ENCODE peak calls at places on chromosome 9, in four cellular contexts. U, G, E and D are unnamed samples. For H3K4me1, the result is how much of the 10 kb centered on the place peaks cover.

GRCh38 chr9:112866662-112867274 is 23.9 kb downstream of the SLC46A2 start:
- DNase-seq in E (peak), U (peak), G (no peak), D (no peak)

GRCh38 chr9:96218821-96219614 is 83.0 kb downstream of the HSD17B3 start:
- DNase-seq in G (peak), E (no peak), U (no peak), D (no peak)

GRCh38 chr9:77751341-77752091 is 103.4 kb upstream of the GNA14 start:
- DNase-seq in E (peak), G (peak), U (peak), D (peak)

GRCh38 chr9:21455320-21455719 is 15.1 kb downstream of the IFNA1 start:
- DNase-seq in G (peak), U (peak), E (peak), D (no peak)

GRCh38 chr9:24090566-24090965 is 264.5 kb upstream of the ELAVL2 start:
- DNase-seq in E (no peak), U (no peak), G (no peak), D (no peak)

GRCh38 chr9:78351816-78352215 is 54.9 kb downstream of the PSAT1 start:
- DNase-seq in E (no peak), U (no peak), G (no peak), D (no peak)

GRCh38 chr9:101758300-101758930 is 20.0 kb upstream of the GRIN3A start:
- DNase-seq in G (no peak), E (no peak), U (no peak), D (no peak)

GRCh38 chr9:104748359-104749031 is 1.0 kb downstream of the NIPSNAP3A start:
- DNase-seq in E (no peak), U (no peak), G (peak), D (no peak)

GRCh38 chr9:109258619-109259321 is 62.1 kb downstream of the EPB41L4B start:
- DNase-seq in G (peak), E (peak), U (no peak), D (no peak)

GRCh38 chr9:37027582-37028424 is 6.3 kb downstream of the PAX5 start:
- DNase-seq in U (peak), G (peak), E (peak), D (peak)

GRCh38 chr9:77667151-77667550 is 19.0 kb upstream of the GNA14 start:
- DNase-seq in E (no peak), G (no peak), U (no peak), D (no peak)

GRCh38 chr9:91954841-91955471 is 4.9 kb upstream of the ROR2 start:
- DNase-seq in E (peak), U (peak), G (peak), D (no peak)

GRCh38 chr9:5857928-5858327 is 25.0 kb upstream of the ERMP1 start:
- DNase-seq in E (no peak), U (no peak), G (no peak), D (no peak)

GRCh38 chr9:126379661-126380365 is 53.2 kb downstream of the MVB12B start:
- DNase-seq in G (no peak), U (no peak), E (no peak), D (no peak)

GRCh38 chr9:94870465-94870792 is 143.9 kb downstream of the AOPEP start:
- DNase-seq in U (no peak), E (no peak), G (no peak), D (no peak)

GRCh38 chr9:100473271-100474081 is 527 bp downstream of the TMEFF1 start:
- DNase-seq in U (no peak), E (peak), G (peak), D (no peak)

GRCh38 chr9:77563205-77563604 is 84.9 kb downstream of the GNA14 start:
- DNase-seq in E (no peak), G (peak), U (no peak), D (no peak)

GRCh38 chr9:112124156-112124555 is 50.9 kb downstream of the SUSD1 start:
- DNase-seq in G (no peak), E (no peak), U (no peak), D (no peak)

GRCh38 chr9:133619791-133620190 is 10.6 kb upstream of the FAM163B start:
- DNase-seq in U (no peak), G (no peak), E (no peak), D (no peak)

GRCh38 chr9:128411373-128412119 is 9.1 kb upstream of the CERCAM start:
- DNase-seq in U (no peak), G (no peak), E (no peak), D (no peak)

GRCh38 chr9:35798658-35799366 is 7.4 kb downstream of the NPR2 start:
- DNase-seq in U (no peak), G (peak), E (no peak), D (no peak)

GRCh38 chr9:79551999-79552398 is 19.8 kb upstream of the TLE4 start:
- DNase-seq in E (no peak), G (no peak), U (no peak), D (no peak)

GRCh38 chr9:121545875-121546423 is 46.3 kb upstream of the GGTA1 start:
- DNase-seq in G (peak), U (peak), E (peak), D (peak)

GRCh38 chr9:92654481-92655301 is 15.2 kb downstream of the IPPK start:
- DNase-seq in G (no peak), E (no peak), U (no peak), D (no peak)

GRCh38 chr9:127844821-127845359 is 9.6 kb downstream of the ENG start:
- DNase-seq in E (no peak), G (no peak), U (no peak), D (peak)

GRCh38 chr9:76717176-76717575 is 47.1 kb upstream of the PCA3 start:
- DNase-seq in G (no peak), U (no peak), E (no peak), D (no peak)

GRCh38 chr9:33623658-33624586 is 99.9 kb downstream of the ANKRD18B start:
- DNase-seq in G (peak), E (peak), U (peak), D (peak)

GRCh38 chr9:131334568-131335105 is 45.1 kb downstream of the PLPP7 start:
- DNase-seq in E (no peak), U (no peak), G (no peak), D (peak)

GRCh38 chr9:95880011-95880690 is 4.7 kb downstream of the ERCC6L2 start:
- DNase-seq in G (no peak), E (no peak), U (no peak), D (no peak)

GRCh38 chr9:89427621-89428221 is 70.2 kb downstream of the SEMA4D start:
- DNase-seq in U (no peak), E (no peak), G (no peak), D (no peak)

GRCh38 chr9:89425921-89426388 is 72.0 kb downstream of the SEMA4D start:
- DNase-seq in U (no peak), G (no peak), E (no peak), D (no peak)

GRCh38 chr9:89425024-89425805 is 72.7 kb downstream of the SEMA4D start:
- DNase-seq in U (no peak), E (no peak), G (no peak), D (no peak)

GRCh38 chr9:89428222-89428761 is 69.6 kb downstream of the SEMA4D start:
- DNase-seq in U (no peak), E (no peak), G (no peak), D (no peak)

DNA sequence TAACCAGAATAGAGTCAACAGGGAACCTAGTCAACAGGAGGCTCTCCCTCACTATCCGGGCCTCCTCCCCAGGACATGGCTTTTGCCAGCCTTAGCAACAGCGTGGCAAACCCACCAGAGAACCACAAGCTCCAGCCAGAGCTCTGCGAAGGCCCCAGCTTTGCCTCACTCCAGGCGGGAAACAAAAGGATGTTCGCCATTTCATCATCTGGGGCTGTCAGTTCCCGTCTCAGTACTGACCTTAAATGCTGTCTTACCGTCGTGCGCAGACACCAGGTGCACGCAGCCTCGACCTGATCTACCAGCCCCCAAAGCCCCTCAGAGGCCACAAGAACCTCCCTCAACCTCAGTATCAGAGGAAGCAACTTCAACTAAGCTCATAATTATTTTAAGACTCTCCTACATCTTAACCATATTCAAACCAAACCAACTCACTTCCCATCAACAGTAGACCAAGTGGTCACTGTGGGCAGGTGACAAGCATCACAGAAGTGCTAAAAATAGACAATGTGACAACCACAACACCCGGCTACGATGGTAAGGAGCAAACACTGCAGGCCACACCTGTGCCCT is 71.4 kb downstream of the SEMA4D start:
- DNase-seq in U (no peak), E (no peak), G (no peak), D (no peak)
- H3K4me3 ChIP-seq in U (no peak), E (no peak), G (no peak), D (no peak)

GRCh38 chr9:16057541-16057940 is 504.7 kb downstream of the CCDC171 start:
- DNase-seq in U (no peak), E (no peak), G (no peak), D (no peak)
- H3K4me1 ChIP-seq in U (under half), E (under half), G (under half), D (under half)

DNA sequence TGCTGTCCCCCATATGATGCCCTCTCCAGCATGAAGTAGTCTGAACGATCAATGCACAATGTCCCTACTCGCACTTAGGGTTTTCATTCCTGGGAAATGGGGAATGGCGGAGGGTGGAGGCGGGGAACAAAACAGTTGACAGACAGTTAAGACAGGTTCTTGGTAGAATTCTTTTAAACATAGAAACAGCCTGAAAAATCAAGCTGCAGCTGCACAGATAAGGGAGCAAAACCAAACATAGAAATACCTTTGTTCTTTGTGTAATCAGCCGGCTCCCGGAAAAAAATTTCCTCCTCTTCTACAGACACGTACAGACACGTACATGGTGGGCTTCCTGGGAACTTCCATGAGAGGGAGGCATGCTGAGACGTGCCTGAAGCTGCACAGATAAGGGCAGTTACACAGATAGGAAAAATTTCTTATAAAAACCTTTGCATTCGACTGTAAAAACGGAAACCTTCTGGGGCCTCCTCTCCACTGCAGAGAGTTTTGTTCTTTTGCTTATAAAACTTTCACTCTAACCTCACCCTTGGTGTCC is 662.4 kb upstream of the PTPRD start:
- DNase-seq in E (no peak), U (no peak), G (no peak), D (no peak)
- TF ChIP-seq CTCF in E (no peak), U (no peak), G (no peak), D (no peak)

GRCh38 chr9:135078361-135078821 is 9.1 kb upstream of the OLFM1 start:
- DNase-seq in G (no peak), E (no peak), U (no peak), D (no peak)
- H3K4me3 ChIP-seq in G (no peak), E (no peak), U (no peak), D (no peak)

GRCh38 chr9:135128035-135128670 is 40.7 kb downstream of the OLFM1 start:
- DNase-seq in E (peak), U (no peak), G (peak), D (no peak)

GRCh38 chr9:135129137-135129695 is 41.7 kb downstream of the OLFM1 start:
- DNase-seq in G (no peak), U (no peak), E (no peak), D (no peak)

GRCh38 chr9:135131488-135131887 is 44.0 kb downstream of the OLFM1 start:
- DNase-seq in E (no peak), U (no peak), G (no peak), D (no peak)

GRCh38 chr9:135132008-135132407 is 44.5 kb downstream of the OLFM1 start:
- DNase-seq in E (no peak), U (no peak), G (no peak), D (no peak)

DNA sequence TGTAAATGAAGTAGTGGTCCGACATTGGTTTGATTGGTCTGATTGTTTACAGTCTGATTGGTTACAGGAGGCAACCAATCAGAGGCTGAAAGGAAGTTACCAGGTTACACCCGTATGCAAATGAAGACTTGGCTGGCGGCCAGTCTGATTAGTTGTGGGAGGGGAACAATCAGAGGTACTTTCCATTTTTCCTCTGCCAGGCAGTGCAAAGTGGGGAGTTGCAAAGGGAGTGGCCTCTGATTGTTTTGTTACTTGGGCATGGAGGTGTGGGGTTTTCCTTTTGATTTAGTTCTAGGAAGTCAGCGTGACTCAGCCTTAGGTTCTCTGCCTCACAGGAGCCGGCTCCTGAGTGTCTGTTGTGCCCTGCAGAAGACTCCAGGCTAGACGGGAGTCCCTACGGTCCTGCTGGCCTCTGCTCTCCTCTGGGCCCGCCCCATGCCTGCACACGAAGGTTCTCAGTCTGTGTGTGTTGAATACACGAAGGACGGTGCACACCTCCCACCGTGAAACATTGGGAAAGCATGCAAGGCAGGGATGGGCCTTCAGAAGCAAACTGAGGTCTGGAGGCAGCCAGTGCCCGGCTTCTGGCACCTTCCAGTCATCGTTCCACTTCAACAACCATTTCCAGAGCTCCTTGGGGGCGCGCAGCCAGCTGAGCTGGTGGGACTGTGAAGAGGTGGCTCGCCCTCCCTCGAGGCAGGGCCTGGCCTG is 43.0 kb downstream of the OLFM1 start:
- DNase-seq in U (peak), E (no peak), G (no peak), D (peak)
- H3K4me1 ChIP-seq in U (under half), E (under half), G (under half), D (under half)

DNA sequence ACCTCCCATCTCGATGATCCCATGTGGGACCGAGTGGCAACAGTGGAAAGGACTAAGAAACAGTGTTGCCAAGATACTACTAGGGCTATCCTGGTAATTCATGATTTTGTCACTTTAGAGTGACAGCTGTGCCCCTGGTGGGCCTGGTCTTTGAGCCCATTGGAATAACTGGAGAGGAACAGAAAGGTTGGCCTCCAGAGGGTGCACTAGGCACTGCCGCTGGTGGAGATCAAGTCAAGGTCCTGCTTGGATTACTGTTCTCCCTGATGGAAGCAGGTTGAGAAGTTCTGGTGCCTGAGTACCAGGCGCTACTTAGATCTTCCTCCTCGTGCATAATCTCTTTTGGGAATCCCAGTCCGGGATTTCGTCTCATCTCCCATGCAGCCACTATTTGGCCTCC is 129.6 kb downstream of the SEC61B start:
- DNase-seq in G (no peak), E (no peak), U (no peak), D (no peak)
- TF ChIP-seq CTCF in G (no peak), E (peak), U (peak), D (peak)

GRCh38 chr9:129945314-129945713 is 97.7 kb downstream of the FNBP1 start:
- DNase-seq in U (no peak), G (no peak), E (no peak), D (no peak)
- H3K4me3 ChIP-seq in U (no peak), G (no peak), E (no peak), D (no peak)